ENCODE peak calls at places on chromosome 14, in four cellular contexts. J, U, C and O are unnamed samples. For H3K27me3, the result is how much of the 10 kb centered on the place peaks cover.

GRCh38 chr14:61567838-61568571 is 127.3 kb upstream of the HIF1A start:
- DNase-seq in J (peak), U (peak), C (no peak), O (peak)

GRCh38 chr14:45838597-45838996 is 585.6 kb upstream of the MIS18BP1 start:
- DNase-seq in J (peak), U (no peak), C (no peak), O (no peak)

GRCh38 chr14:96088131-96088880 is 49.1 kb downstream of the C14orf132 start:
- DNase-seq in J (no peak), U (peak), C (no peak), O (no peak)

GRCh38 chr14:27553820-27554219 is 956.0 kb upstream of the NOVA1 start:
- DNase-seq in J (peak), U (no peak), C (no peak), O (no peak)

GRCh38 chr14:20583908-20584307 is 3.9 kb downstream of the RNASE11 start:
- DNase-seq in J (no peak), U (no peak), C (no peak), O (no peak)

GRCh38 chr14:56150645-56151345 is 32.6 kb downstream of the PELI2 start:
- DNase-seq in J (no peak), U (no peak), C (no peak), O (no peak)

GRCh38 chr14:91220581-91221000 is 23.9 kb downstream of the GPR68 start:
- DNase-seq in J (no peak), U (no peak), C (no peak), O (no peak)

GRCh38 chr14:89673499-89674225 is 256.6 kb upstream of the FOXN3 start:
- DNase-seq in J (no peak), U (no peak), C (no peak), O (no peak)

GRCh38 chr14:94971750-94972149 is 185.6 kb downstream of the DICER1 start:
- DNase-seq in J (no peak), U (peak), C (no peak), O (no peak)

DNA sequence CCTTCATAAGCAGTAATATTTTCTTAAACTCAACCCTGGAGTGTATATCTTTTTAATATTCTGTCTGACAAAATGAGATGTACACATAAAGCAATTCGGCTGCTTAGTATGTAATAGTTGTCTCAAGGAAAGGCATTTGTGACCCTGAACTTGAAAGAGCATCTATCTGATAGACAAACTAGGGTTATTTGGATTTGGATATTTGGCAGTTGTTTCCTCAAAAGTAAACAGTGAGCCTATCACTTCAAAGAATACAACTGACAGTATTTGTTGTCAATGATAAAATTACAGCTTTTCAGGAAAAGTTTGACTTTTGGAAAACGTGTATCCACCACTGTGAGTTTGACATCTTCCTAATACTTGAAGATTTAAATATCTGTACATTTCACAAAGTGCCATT is 123.4 kb downstream of the TGFB3 start:
- DNase-seq in J (no peak), U (no peak), C (no peak), O (no peak)
- H3K27me3 ChIP-seq in J (under half), U (under half), C (under half), O (under half)

GRCh38 chr14:75457024-75457390 is 29.2 kb downstream of the JDP2 start:
- DNase-seq in J (no peak), U (no peak), C (no peak), O (no peak)
- H3K27me3 ChIP-seq in J (under half), U (under half), C (under half), O (under half)

GRCh38 chr14:106842687-106843086 is 1316.3 kb downstream of the TMEM121 start:
- DNase-seq in J (no peak), U (no peak), C (no peak), O (no peak)
- H3K27me3 ChIP-seq in J (under half), U (under half), C (under half), O (under half)

DNA sequence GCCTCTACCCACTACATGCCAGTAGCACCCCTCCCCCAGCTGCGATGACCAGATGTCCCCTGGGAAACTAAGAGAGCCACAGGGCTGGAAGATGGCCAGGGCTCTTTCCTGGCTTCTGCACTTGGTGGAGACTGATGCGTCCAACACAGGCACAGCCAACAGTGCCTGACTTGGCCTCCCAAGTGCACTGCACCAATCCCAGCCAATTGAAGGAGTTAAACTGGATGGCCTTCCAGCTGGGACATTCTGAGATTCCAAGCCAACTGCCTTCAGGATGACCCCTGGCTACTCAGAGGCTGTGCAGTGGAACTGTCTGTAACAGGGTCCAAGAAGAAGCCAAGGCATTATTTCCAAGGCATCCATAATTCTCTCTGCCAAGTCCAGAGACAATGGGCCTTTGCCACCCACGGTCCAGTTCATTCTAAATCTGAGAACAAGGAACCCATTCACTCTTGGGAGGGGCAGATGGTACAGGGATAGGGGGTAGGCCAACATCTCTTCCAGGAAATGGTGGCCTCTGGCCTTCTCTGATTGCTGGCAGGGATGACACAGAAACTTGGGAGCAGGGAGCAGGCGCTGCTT is 35.2 kb downstream of the PRIMA1 start:
- DNase-seq in J (no peak), U (peak), C (no peak), O (no peak)
- H3K27me3 ChIP-seq in J (under half), U (under half), C (under half), O (under half)